ENCODE peak calls at places on chromosomes 5 and 9, in eight cellular contexts. U is activated T-cell treated with anti-CD3 and anti-CD28 coated beads for 1 hour; T is CD4-positive, alpha-beta T cell; B is kidney tubule cell; E is NCI-H2107; N is foreskin fibroblast; H is T1000; A is ovary. M is an unnamed sample.

GRCh38 chr9:134723037-134723436 is 81.4 kb downstream of the COL5A1 start:
- DNase-seq in U (no peak), T (no peak), B (no peak), E (no peak), N (no peak), H (no peak), A (no peak), M (no peak)

GRCh38 chr9:83656032-83656680 is 33.2 kb downstream of the IDNK start:
- DNase-seq in U (no peak), T (no peak), B (no peak), E (no peak), N (no peak), H (no peak), A (no peak), M (no peak)

GRCh38 chr5:10857333-10857723 is 96.3 kb upstream of the DAP start:
- DNase-seq in U (no peak), T (no peak), B (no peak), E (no peak), N (no peak), H (no peak), A (no peak), M (no peak)

GRCh38 chr5:135678640-135679268 is 100.0 kb upstream of the CXCL14 start:
- DNase-seq in U (no peak), T (no peak), B (no peak), E (no peak), N (no peak), H (no peak), A (no peak), M (no peak)

GRCh38 chr9:91424403-91425176 is 958 bp upstream of the NFIL3 start:
- DNase-seq in U (peak), T (peak), B (peak), E (no peak), N (peak), H (peak), A (peak), M (peak)

GRCh38 chr9:70534058-70534457 is 119.6 kb upstream of the KLF9 start:
- DNase-seq in U (no peak), T (no peak), B (no peak), E (no peak), N (no peak), H (no peak), A (no peak), M (no peak)

GRCh38 chr9:4489919-4490704 is at the start of gene SLC1A1:
- DNase-seq in U (no peak), T (peak), B (peak), E (peak), N (peak), H (peak), A (peak), M (peak)

GRCh38 chr5:1254196-1254595 is 29.0 kb downstream of the SLC6A18 start:
- DNase-seq in U (no peak), T (no peak), B (no peak), E (no peak), N (no peak), H (no peak), A (no peak), M (no peak)

GRCh38 chr5:79436821-79437220 is 77.1 kb downstream of the HOMER1 start:
- DNase-seq in U (no peak), T (no peak), B (peak), E (no peak), N (no peak), H (no peak), A (no peak), M (no peak)

GRCh38 chr5:80408475-80408875 is 611 bp downstream of the ZFYVE16 start:
- DNase-seq in U (peak), T (no peak), B (peak), E (no peak), N (peak), H (no peak), A (no peak), M (peak)

GRCh38 chr5:92332039-92332438 is 948.9 kb upstream of the ARRDC3 start:
- DNase-seq in U (no peak), T (no peak), B (peak), E (no peak), N (peak), H (no peak), A (no peak), M (no peak)

GRCh38 chr9:6149315-6149714 is 66.3 kb upstream of the IL33 start:
- DNase-seq in U (no peak), T (no peak), B (no peak), E (no peak), N (no peak), H (no peak), A (no peak), M (no peak)

GRCh38 chr5:1430121-1430795 is 15.0 kb downstream of the SLC6A3 start:
- DNase-seq in U (no peak), T (no peak), B (no peak), E (no peak), N (no peak), H (no peak), A (no peak), M (no peak)

GRCh38 chr5:111143910-111144309 is 51.8 kb downstream of the WDR36 start:
- DNase-seq in U (no peak), T (no peak), B (peak), E (no peak), N (peak), H (peak), A (peak), M (no peak)

GRCh38 chr9:94649100-94649855 is 10.0 kb upstream of the FBP1 start:
- DNase-seq in U (no peak), T (no peak), B (peak), E (no peak), N (no peak), H (peak), A (no peak), M (peak)

GRCh38 chr9:136361047-136361756 is 2.3 kb downstream of the DNLZ start:
- DNase-seq in U (no peak), T (no peak), B (no peak), E (no peak), N (peak), H (no peak), A (no peak), M (no peak)

GRCh38 chr9:134338394-134339182 is 12.3 kb downstream of the RXRA start:
- DNase-seq in U (no peak), T (no peak), B (no peak), E (no peak), N (no peak), H (no peak), A (peak), M (no peak)

GRCh38 chr9:79939819-79940218 is 368.1 kb downstream of the TLE4 start:
- DNase-seq in U (no peak), T (no peak), B (no peak), E (no peak), N (no peak), H (no peak), A (no peak), M (no peak)

GRCh38 chr5:108905818-108906217 is 158.1 kb downstream of the FER start:
- DNase-seq in U (no peak), T (no peak), B (peak), E (no peak), N (no peak), H (no peak), A (no peak), M (peak)

GRCh38 chr9:127776919-127777280 is 1.6 kb downstream of the SH2D3C start:
- DNase-seq in U (no peak), T (no peak), B (no peak), E (no peak), N (no peak), H (no peak), A (no peak), M (no peak)

GRCh38 chr9:6759114-6759977 is 1.6 kb downstream of the KDM4C start:
- DNase-seq in U (peak), T (no peak), B (peak), E (no peak), N (peak), H (no peak), A (no peak), M (peak)

GRCh38 chr5:177357459-177358332 is at the start of gene RGS14:
- DNase-seq in U (peak), T (peak), B (peak), E (no peak), N (no peak), H (no peak), A (no peak), M (peak)

GRCh38 chr5:113435571-113435970 is 782 bp upstream of the TSSK1B start:
- DNase-seq in U (no peak), T (no peak), B (no peak), E (no peak), N (no peak), H (no peak), A (no peak), M (no peak)

GRCh38 chr9:14127656-14128055 is 186.3 kb downstream of the NFIB start:
- DNase-seq in U (no peak), T (no peak), B (no peak), E (no peak), N (no peak), H (no peak), A (no peak), M (no peak)

GRCh38 chr9:131402073-131402472 is 8.2 kb downstream of the PRRC2B start:
- DNase-seq in U (no peak), T (no peak), B (peak), E (no peak), N (peak), H (no peak), A (no peak), M (no peak)

GRCh38 chr5:180323929-180324632 is 29.1 kb downstream of the GFPT2 start:
- DNase-seq in U (no peak), T (no peak), B (peak), E (no peak), N (no peak), H (peak), A (no peak), M (peak)

GRCh38 chr9:126613656-126614055 is at the start of gene LMX1B:
- DNase-seq in U (no peak), T (no peak), B (peak), E (no peak), N (peak), H (no peak), A (no peak), M (no peak)

GRCh38 chr5:135718151-135718550 is 116.3 kb upstream of the SLC25A48 start:
- DNase-seq in U (no peak), T (no peak), B (peak), E (no peak), N (peak), H (no peak), A (no peak), M (peak)

GRCh38 chr5:90054612-90055011 is 354.9 kb downstream of the CETN3 start:
- DNase-seq in U (no peak), T (no peak), B (no peak), E (no peak), N (no peak), H (no peak), A (no peak), M (no peak)

GRCh38 chr9:3136999-3137675 is 293.2 kb upstream of the PUM3 start:
- DNase-seq in U (no peak), T (no peak), B (no peak), E (no peak), N (no peak), H (no peak), A (no peak), M (no peak)

GRCh38 chr9:73154760-73155159 is 3.1 kb downstream of the ANXA1 start:
- DNase-seq in U (no peak), T (no peak), B (peak), E (no peak), N (no peak), H (no peak), A (no peak), M (no peak)

GRCh38 chr5:61322738-61323429 is 9.2 kb upstream of the ZSWIM6 start:
- DNase-seq in U (no peak), T (no peak), B (peak), E (no peak), N (peak), H (no peak), A (no peak), M (no peak)

GRCh38 chr9:133449760-133450159 is 10.0 kb upstream of the CACFD1 start:
- DNase-seq in U (no peak), T (no peak), B (peak), E (no peak), N (no peak), H (no peak), A (no peak), M (no peak)

GRCh38 chr5:52920929-52921328 is 68.2 kb upstream of the ITGA2 start:
- DNase-seq in U (no peak), T (no peak), B (peak), E (no peak), N (peak), H (no peak), A (no peak), M (no peak)

GRCh38 chr5:21802100-21802499 is 1051.0 kb downstream of the CDH12 start:
- DNase-seq in U (no peak), T (no peak), B (no peak), E (no peak), N (no peak), H (no peak), A (no peak), M (no peak)

GRCh38 chr9:133342570-133342969 is 5.4 kb downstream of the MED22 start:
- DNase-seq in U (no peak), T (no peak), B (no peak), E (no peak), N (no peak), H (no peak), A (no peak), M (no peak)

GRCh38 chr5:148427370-148428042 is 43.7 kb downstream of the FBXO38 start:
- DNase-seq in U (no peak), T (no peak), B (no peak), E (no peak), N (no peak), H (no peak), A (no peak), M (peak)

GRCh38 chr5:107424461-107424860 is 246.3 kb downstream of the EFNA5 start:
- DNase-seq in U (no peak), T (no peak), B (no peak), E (no peak), N (peak), H (no peak), A (no peak), M (no peak)

GRCh38 chr9:104088416-104088815 is 5.7 kb upstream of the SMC2 start:
- DNase-seq in U (no peak), T (no peak), B (no peak), E (no peak), N (no peak), H (no peak), A (no peak), M (no peak)

GRCh38 chr9:18149457-18150011 is 324.4 kb upstream of the ADAMTSL1 start:
- DNase-seq in U (no peak), T (no peak), B (peak), E (no peak), N (peak), H (no peak), A (no peak), M (no peak)